ENCODE peak calls at places on chromosome 10, in four cellular contexts. One of them, this sample, is unnamed.

GRCh38 chr10:14032406-14032998 is 298.2 kb downstream of the FRMD4A start:
- DNase-seq in GM12878: no peak
- DNase-seq in GM23338: peak; percentile 88
- DNase-seq in HepG2: no peak
- DNase-seq in this sample: no peak

GRCh38 chr10:79093658-79094411 is 25.1 kb downstream of the ZMIZ1 start:
- DNase-seq in GM12878: peak; percentile 39
- DNase-seq in GM23338: peak; percentile 25
- DNase-seq in HepG2: peak; percentile 97
- DNase-seq in this sample: no peak

GRCh38 chr10:30502266-30503058 is 68.5 kb downstream of the MAP3K8 start:
- DNase-seq in GM12878: no peak
- DNase-seq in GM23338: no peak
- DNase-seq in HepG2: no peak
- DNase-seq in this sample: no peak

GRCh38 chr10:126350216-126350992 is 37.9 kb downstream of the ADAM12 start:
- DNase-seq in GM12878: no peak
- DNase-seq in GM23338: no peak
- DNase-seq in HepG2: no peak
- DNase-seq in this sample: no peak

GRCh38 chr10:133326745-133327650 is 9.7 kb downstream of the CALY start:
- DNase-seq in GM12878: no peak
- DNase-seq in GM23338: no peak
- DNase-seq in HepG2: no peak
- DNase-seq in this sample: no peak

GRCh38 chr10:78066728-78067430 is 33.2 kb downstream of the RPS24 start:
- DNase-seq in GM12878: no peak
- DNase-seq in GM23338: no peak
- DNase-seq in HepG2: peak; percentile 58
- DNase-seq in this sample: no peak

GRCh38 chr10:69486922-69487730 is 35.9 kb downstream of the TSPAN15 start:
- DNase-seq in GM12878: no peak
- DNase-seq in GM23338: no peak
- DNase-seq in HepG2: no peak
- DNase-seq in this sample: no peak

GRCh38 chr10:16854623-16855022 is 37.4 kb upstream of the RSU1 start:
- DNase-seq in GM12878: no peak
- DNase-seq in GM23338: no peak
- DNase-seq in HepG2: no peak
- DNase-seq in this sample: no peak

GRCh38 chr10:45456822-45457221 is 82.8 kb downstream of the ALOX5 start:
- DNase-seq in GM12878: no peak
- DNase-seq in GM23338: no peak
- DNase-seq in HepG2: no peak
- DNase-seq in this sample: no peak

GRCh38 chr10:88256013-88256680 is 327.0 kb downstream of the RNLS start:
- DNase-seq in GM12878: no peak
- DNase-seq in GM23338: no peak
- DNase-seq in HepG2: no peak
- DNase-seq in this sample: no peak
- TF ChIP-seq POLR2AphosphoS5 in GM12878: no peak
- TF ChIP-seq POLR2AphosphoS5 in GM23338: no peak
- TF ChIP-seq POLR2AphosphoS5 in HepG2: no peak
- TF ChIP-seq POLR2AphosphoS5 in this sample: no peak

GRCh38 chr10:87642988-87643387 is 16.7 kb upstream of the PAPSS2 start:
- DNase-seq in GM12878: no peak
- DNase-seq in GM23338: no peak
- DNase-seq in HepG2: no peak
- DNase-seq in this sample: no peak
- TF ChIP-seq EZH2 in GM12878: no peak
- TF ChIP-seq EZH2 in GM23338: no peak
- TF ChIP-seq EZH2 in HepG2: no peak
- TF ChIP-seq EZH2 in this sample: no peak

DNA sequence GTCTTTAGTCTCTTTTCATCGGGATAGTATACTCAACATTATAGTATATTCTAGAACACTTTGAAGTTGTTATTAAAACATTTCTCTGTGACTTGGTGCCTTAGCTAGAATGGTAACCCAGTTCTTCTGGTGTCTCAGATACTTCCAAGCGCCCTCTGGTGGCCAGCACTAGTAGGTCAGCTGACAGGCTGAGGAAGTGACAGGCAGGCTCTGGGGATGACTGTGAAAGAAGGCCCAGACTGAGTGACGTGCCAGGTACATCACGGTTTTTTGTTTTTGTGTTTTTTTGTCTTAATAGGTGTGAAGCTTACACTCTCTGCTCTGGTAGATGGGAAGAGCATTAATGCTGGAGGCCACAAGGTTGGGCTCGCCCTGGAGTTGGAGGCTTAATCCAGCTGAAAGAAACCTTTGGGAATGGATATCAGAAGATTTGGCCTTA is 5.1 kb downstream of the COMTD1 start:
- DNase-seq in GM12878: peak; percentile 40
- DNase-seq in GM23338: peak; percentile 94
- DNase-seq in HepG2: peak; percentile 80
- DNase-seq in this sample: no peak
- TF ChIP-seq POLR2AphosphoS5 in GM12878: no peak
- TF ChIP-seq POLR2AphosphoS5 in GM23338: no peak
- TF ChIP-seq POLR2AphosphoS5 in HepG2: no peak
- TF ChIP-seq POLR2AphosphoS5 in this sample: no peak

GRCh38 chr10:101219946-101220451 is 9.3 kb downstream of the LBX1 start:
- DNase-seq in GM12878: no peak
- DNase-seq in GM23338: no peak
- DNase-seq in HepG2: no peak
- DNase-seq in this sample: no peak

GRCh38 chr10:101219137-101219945 is 9.9 kb downstream of the LBX1 start:
- DNase-seq in GM12878: no peak
- DNase-seq in GM23338: no peak
- DNase-seq in HepG2: no peak
- DNase-seq in this sample: no peak

GRCh38 chr10:101217450-101218281 is 11.6 kb downstream of the LBX1 start:
- DNase-seq in GM12878: no peak
- DNase-seq in GM23338: peak; percentile 95
- DNase-seq in HepG2: peak; percentile 35
- DNase-seq in this sample: no peak

GRCh38 chr10:101216631-101217425 is 12.4 kb downstream of the LBX1 start:
- DNase-seq in GM12878: no peak
- DNase-seq in GM23338: peak; percentile 54
- DNase-seq in HepG2: no peak
- DNase-seq in this sample: no peak

DNA sequence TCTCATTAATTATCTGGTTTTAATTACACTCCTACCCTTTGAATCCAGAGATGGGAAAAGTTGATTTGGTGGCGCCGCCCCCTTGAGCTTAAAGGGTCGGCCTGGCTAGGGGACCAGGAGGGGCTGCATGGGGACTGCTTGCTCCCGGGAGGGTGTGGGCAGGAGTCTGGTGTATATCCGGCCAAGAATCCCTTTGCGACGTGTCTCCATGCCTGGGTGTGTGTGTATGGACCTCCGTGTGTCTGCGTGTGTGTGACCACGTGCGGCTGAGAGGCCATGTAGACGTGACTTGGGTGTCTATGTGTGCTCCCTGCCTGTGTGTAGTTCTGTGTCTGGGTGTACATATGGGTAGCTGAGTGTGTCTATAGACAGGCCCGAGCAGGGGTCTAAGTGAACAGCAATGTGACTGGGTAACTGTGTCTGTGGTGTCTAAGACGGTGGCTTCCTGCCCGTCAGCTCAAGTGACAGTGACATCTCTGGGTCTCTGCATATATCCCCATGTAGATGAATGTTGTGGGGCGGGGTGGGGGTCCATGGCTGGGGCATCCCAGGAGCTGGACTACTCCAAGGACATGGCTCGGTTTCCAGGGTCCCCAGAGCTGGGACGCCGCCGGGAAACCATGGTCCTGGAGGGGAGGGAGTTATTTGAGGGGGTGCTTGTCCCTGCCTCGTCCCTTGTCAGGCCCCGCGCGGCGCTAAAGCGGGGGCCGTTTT is 10.7 kb downstream of the LBX1 start:
- DNase-seq in GM12878: no peak
- DNase-seq in GM23338: no peak
- DNase-seq in HepG2: no peak
- DNase-seq in this sample: no peak
- TF ChIP-seq EZH2 in GM12878: no peak
- TF ChIP-seq EZH2 in GM23338: peak; percentile 98
- TF ChIP-seq EZH2 in HepG2: peak; percentile 76
- TF ChIP-seq EZH2 in this sample: no peak

GRCh38 chr10:127997937-127998336 is 91.0 kb downstream of the PTPRE start:
- DNase-seq in GM12878: no peak
- DNase-seq in GM23338: no peak
- DNase-seq in HepG2: no peak
- DNase-seq in this sample: no peak

GRCh38 chr10:127998517-127999144 is 91.7 kb downstream of the PTPRE start:
- DNase-seq in GM12878: no peak
- DNase-seq in GM23338: no peak
- DNase-seq in HepG2: no peak
- DNase-seq in this sample: no peak

GRCh38 chr10:127999291-127999690 is 92.4 kb downstream of the PTPRE start:
- DNase-seq in GM12878: no peak
- DNase-seq in GM23338: no peak
- DNase-seq in HepG2: no peak
- DNase-seq in this sample: no peak

GRCh38 chr10:127997241-127997640 is 90.3 kb downstream of the PTPRE start:
- DNase-seq in GM12878: no peak
- DNase-seq in GM23338: no peak
- DNase-seq in HepG2: no peak
- DNase-seq in this sample: no peak

DNA sequence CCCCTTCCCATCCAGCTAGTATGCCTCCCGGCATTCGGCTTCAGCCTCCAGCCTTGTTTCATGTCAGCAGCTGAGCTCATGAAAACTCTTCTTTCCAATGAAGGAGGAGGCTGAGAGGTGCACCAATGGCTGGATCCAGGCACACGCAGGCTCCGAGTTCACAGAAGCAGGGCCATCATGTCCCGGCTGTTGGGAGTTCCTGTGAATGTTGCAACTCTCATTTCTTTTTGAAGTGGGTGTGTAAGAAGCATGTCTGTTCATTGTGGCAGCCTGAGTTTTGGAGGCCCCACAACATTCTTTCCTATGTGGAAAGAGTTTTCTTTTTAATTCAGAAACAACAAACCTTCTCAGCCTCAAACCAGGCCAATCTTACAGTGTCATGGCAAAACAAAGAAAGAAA is 89.7 kb downstream of the PTPRE start:
- DNase-seq in GM12878: no peak
- DNase-seq in GM23338: no peak
- DNase-seq in HepG2: no peak
- DNase-seq in this sample: no peak
- TF ChIP-seq POLR2AphosphoS5 in GM12878: no peak
- TF ChIP-seq POLR2AphosphoS5 in GM23338: no peak
- TF ChIP-seq POLR2AphosphoS5 in HepG2: no peak
- TF ChIP-seq POLR2AphosphoS5 in this sample: no peak

DNA sequence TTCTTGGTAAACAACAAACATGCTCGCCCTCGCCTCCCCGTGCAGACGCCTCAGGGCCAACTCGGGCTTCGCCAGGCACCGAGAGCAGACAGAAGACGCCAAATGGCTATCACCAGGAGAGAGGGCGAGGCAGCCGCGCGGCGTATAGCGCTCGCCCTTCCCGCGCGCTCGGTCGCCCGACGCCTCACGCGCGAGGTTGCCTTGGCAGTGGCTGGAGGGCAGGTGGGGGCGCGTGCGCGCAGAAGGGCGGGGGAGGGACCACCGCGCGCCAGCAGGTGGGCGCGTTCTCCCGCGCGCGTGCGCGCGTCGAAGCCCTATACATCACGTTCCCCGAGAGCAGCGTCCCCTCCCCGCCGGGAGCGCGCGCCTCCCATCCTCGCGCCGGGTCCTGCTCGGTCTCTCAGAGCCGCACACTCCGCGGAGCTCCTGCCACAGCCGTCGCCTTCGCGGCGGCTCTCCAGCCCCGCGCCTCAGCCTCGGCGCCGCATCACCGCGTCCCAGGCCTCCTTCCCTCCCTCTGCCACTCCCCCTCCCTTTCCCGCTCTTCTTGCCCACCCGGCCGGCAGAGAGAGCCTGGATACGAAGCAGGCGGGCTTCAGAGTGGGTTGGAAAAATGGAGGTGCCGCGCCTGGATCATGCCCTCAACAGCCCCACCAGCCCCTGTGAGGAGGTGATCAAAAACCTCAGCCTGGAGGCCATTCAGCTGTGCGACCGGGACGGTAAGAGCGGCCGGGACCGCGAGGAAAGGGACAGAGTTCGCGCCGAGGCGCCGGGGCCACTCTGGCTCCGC is at the start of gene PHYHIPL:
- DNase-seq in GM12878: no peak
- DNase-seq in GM23338: peak; percentile 68
- DNase-seq in HepG2: peak; percentile 63
- DNase-seq in this sample: no peak
- TF ChIP-seq EZH2 in GM12878: no peak
- TF ChIP-seq EZH2 in GM23338: no peak
- TF ChIP-seq EZH2 in HepG2: no peak
- TF ChIP-seq EZH2 in this sample: no peak

GRCh38 chr10:97332586-97333350 is 1.8 kb downstream of the FRAT2 start:
- DNase-seq in GM12878: no peak
- DNase-seq in GM23338: peak; percentile 59
- DNase-seq in HepG2: peak; percentile 77
- DNase-seq in this sample: no peak
- TF ChIP-seq POLR2AphosphoS5 in GM12878: no peak
- TF ChIP-seq POLR2AphosphoS5 in GM23338: no peak
- TF ChIP-seq POLR2AphosphoS5 in HepG2: peak; percentile 43
- TF ChIP-seq POLR2AphosphoS5 in this sample: no peak

GRCh38 chr10:117241541-117242462 is 888 bp downstream of the SLC18A2 start:
- DNase-seq in GM12878: no peak
- DNase-seq in GM23338: peak; percentile 67
- DNase-seq in HepG2: no peak
- DNase-seq in this sample: no peak
- TF ChIP-seq EZH2 in GM12878: no peak
- TF ChIP-seq EZH2 in GM23338: no peak
- TF ChIP-seq EZH2 in HepG2: peak; percentile 60
- TF ChIP-seq EZH2 in this sample: no peak

GRCh38 chr10:22690614-22691431 is 23.6 kb downstream of the PIP4K2A start:
- DNase-seq in GM12878: no peak
- DNase-seq in GM23338: peak; percentile 64
- DNase-seq in HepG2: no peak
- DNase-seq in this sample: no peak
- TF ChIP-seq POLR2AphosphoS5 in GM12878: no peak
- TF ChIP-seq POLR2AphosphoS5 in GM23338: no peak
- TF ChIP-seq POLR2AphosphoS5 in HepG2: no peak
- TF ChIP-seq POLR2AphosphoS5 in this sample: no peak

This sample was measured in SK-N-MC.